ENCODE peak calls at places on chromosomes 1 and 21, in four cellular contexts. V, H, X and Y are unnamed samples.

GRCh38 chr1:202192770-202193613 is 607 bp upstream of the LGR6 start:
- DNase-seq in H (no peak), V (no peak), X (peak; percentile 86), Y (peak; percentile 43)

GRCh38 chr21:16579538-16579937 is 849.8 kb downstream of the USP25 start:
- DNase-seq in V (no peak), X (no peak), H (no peak), Y (no peak)

GRCh38 chr1:19926296-19927129 is 3.1 kb upstream of the PLA2G2E start:
- DNase-seq in X (no peak), V (no peak), H (peak; percentile 74), Y (peak; percentile 96)

GRCh38 chr1:232186936-232187335 is 443.0 kb downstream of the SIPA1L2 start:
- DNase-seq in V (no peak), X (no peak), H (no peak), Y (no peak)

GRCh38 chr1:35633526-35633925 is 7.8 kb downstream of the PSMB2 start:
- DNase-seq in H (no peak), X (no peak), V (no peak), Y (no peak)

GRCh38 chr21:16993416-16994044 is 519.3 kb upstream of the CXADR start:
- DNase-seq in H (no peak), X (no peak), V (no peak), Y (no peak)

GRCh38 chr1:230165526-230165925 is 98.5 kb downstream of the GALNT2 start:
- DNase-seq in H (no peak), V (no peak), X (no peak), Y (no peak)

GRCh38 chr21:33971492-33972013 is 55.9 kb upstream of the ATP5PO start:
- DNase-seq in X (no peak), V (peak; percentile 73), H (no peak), Y (peak; percentile 8)

GRCh38 chr1:41003640-41004220 is 17.8 kb downstream of the SLFNL1 start:
- DNase-seq in H (peak; percentile 92), X (peak; percentile 89), V (peak; percentile 96), Y (peak; percentile 87)

GRCh38 chr1:41009466-41009865 is 12.1 kb downstream of the SLFNL1 start:
- DNase-seq in H (no peak), X (no peak), V (no peak), Y (no peak)

GRCh38 chr1:41006942-41007865 is 14.3 kb downstream of the SLFNL1 start:
- DNase-seq in H (no peak), X (no peak), V (no peak), Y (no peak)

GRCh38 chr1:41003127-41003639 is 18.3 kb downstream of the SLFNL1 start:
- DNase-seq in X (no peak), H (no peak), V (no peak), Y (no peak)

GRCh38 chr1:41005876-41006275 is 15.6 kb downstream of the SLFNL1 start:
- DNase-seq in H (no peak), X (no peak), V (no peak), Y (no peak)
- TF ChIP-seq TCF7L2 in H (no peak), X (no peak), V (no peak), Y (no peak)

DNA sequence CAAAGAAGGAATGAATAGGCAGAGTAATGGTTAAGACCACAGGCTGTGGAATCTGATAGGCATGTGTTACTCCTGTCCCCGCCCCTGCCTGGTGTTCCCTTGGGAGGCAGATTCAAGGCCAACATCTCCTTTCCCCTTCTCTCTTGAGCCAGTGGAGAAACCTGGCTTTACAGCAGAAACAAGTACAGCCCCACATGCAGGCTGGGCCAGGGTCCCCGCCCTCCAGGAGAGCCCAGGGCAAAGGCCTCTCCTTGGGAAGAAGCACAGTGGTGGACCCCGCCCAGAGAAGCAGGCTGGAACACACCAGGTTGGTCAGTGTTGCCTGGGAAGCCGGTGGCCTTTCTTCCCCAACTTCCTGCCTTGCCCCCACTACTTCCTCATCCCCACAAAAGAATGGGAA is 6.8 kb downstream of the C1orf167 start:
- DNase-seq in V (no peak), H (no peak), X (no peak), Y (no peak)
- TF ChIP-seq TCF7L2 in V (no peak), H (no peak), X (no peak), Y (no peak)

GRCh38 chr1:41925712-41926111 is 7.0 kb upstream of the HIVEP3 start:
- DNase-seq in V (no peak), H (no peak), X (no peak), Y (no peak)
- TF ChIP-seq TCF7L2 in V (no peak), H (no peak), X (no peak), Y (no peak)

DNA sequence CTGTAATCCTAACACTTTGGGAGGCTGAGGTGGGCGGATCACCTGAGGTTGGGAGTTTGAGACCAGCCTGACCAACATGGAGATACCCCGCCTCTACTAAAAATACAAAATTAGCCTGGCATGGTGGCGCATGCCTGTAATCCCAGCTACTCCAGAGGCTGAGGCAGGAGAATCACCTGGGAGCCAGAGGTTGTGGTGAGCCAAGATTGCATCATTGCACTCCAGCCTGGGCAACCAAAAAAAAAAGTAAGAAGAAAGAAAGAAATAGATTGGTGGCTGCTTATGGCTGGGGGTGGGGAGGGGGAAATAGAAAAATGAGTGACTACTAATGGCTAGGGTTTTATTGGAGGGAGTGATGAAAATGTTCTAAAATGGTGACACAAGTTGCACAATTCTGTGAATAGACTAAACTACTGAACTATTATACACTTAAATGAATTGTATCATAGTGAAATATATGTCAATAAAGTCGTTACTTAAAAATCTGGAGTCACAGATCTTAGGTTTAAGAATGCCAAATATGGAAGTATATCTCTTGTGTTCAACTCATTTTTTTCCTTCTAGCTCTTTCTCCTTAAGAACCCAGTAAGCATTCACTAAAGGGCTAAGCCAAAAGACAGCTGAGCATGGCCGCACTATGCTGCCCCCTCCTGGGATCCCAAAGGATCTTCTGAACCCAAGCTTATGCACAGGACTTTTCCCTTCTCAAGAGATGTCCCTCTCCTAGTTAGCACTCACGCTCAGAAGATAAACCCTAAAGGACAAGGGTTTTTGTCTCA is 3.2 kb upstream of the NPL start:
- DNase-seq in H (peak; percentile 61), X (peak; percentile 72), V (peak; percentile 38), Y (peak; percentile 34)
- TF ChIP-seq TCF7L2 in H (no peak), X (no peak), V (no peak), Y (no peak)